ENCODE peak calls at places on chromosomes 16 and 17, in seven cellular contexts. X, H, J, G, C, Y and V are unnamed samples.

GRCh38 chr17:56230660-56231059 is 77.4 kb downstream of the ANKFN1 start:
- DNase-seq in H (no peak), J (peak), Y (peak), C (no peak), X (no peak), G (no peak), V (no peak)

GRCh38 chr17:57975044-57975443 is 13.0 kb downstream of the VEZF1 start:
- DNase-seq in H (no peak), Y (peak), G (no peak), C (no peak), X (no peak), J (peak), V (no peak)

GRCh38 chr16:65388592-65388991 is 266.7 kb upstream of the CDH11 start:
- DNase-seq in X (no peak), H (no peak), Y (no peak), C (no peak), G (peak), J (no peak), V (no peak)

GRCh38 chr17:27544350-27545131 is 86.4 kb upstream of the LGALS9 start:
- DNase-seq in C (no peak), X (no peak), J (no peak), H (no peak), Y (no peak), G (no peak), V (peak)

GRCh38 chr17:83173997-83174858 is 94.8 kb downstream of the METRNL start:
- DNase-seq in Y (peak), C (no peak), G (peak), H (no peak), J (peak), X (peak), V (peak)

GRCh38 chr16:19856120-19856519 is 28.5 kb downstream of the GPRC5B start:
- DNase-seq in G (no peak), X (no peak), H (no peak), Y (no peak), C (no peak), J (no peak), V (no peak)

GRCh38 chr17:59769891-59770290 is 62.4 kb downstream of the VMP1 start:
- DNase-seq in J (peak), Y (no peak), X (no peak), H (no peak), G (no peak), C (no peak), V (no peak)

GRCh38 chr17:72305964-72306551 is 185.2 kb downstream of the SOX9 start:
- DNase-seq in H (no peak), J (peak), G (no peak), C (no peak), Y (peak), X (no peak), V (no peak)

GRCh38 chr16:4534151-4534790 is 4.3 kb downstream of the CDIP1 start:
- DNase-seq in J (no peak), H (no peak), X (no peak), G (no peak), C (no peak), Y (no peak), V (no peak)

GRCh38 chr17:62761884-62762283 is 46.2 kb downstream of the MARCHF10 start:
- DNase-seq in G (peak), Y (no peak), J (no peak), X (peak), H (peak), C (no peak), V (no peak)

GRCh38 chr16:89322381-89323119 is 105.0 kb downstream of the ZNF778 start:
- DNase-seq in Y (peak), J (peak), H (peak), X (peak), G (peak), C (no peak), V (no peak)

GRCh38 chr16:3259097-3259496 is 2.7 kb upstream of the MEFV start:
- DNase-seq in J (peak), X (no peak), H (no peak), G (no peak), C (no peak), Y (no peak), V (no peak)
- TF ChIP-seq EZH2phosphoT487 in J (no peak), X (no peak), H (no peak), G (no peak), C (no peak), Y (no peak), V (no peak)

DNA sequence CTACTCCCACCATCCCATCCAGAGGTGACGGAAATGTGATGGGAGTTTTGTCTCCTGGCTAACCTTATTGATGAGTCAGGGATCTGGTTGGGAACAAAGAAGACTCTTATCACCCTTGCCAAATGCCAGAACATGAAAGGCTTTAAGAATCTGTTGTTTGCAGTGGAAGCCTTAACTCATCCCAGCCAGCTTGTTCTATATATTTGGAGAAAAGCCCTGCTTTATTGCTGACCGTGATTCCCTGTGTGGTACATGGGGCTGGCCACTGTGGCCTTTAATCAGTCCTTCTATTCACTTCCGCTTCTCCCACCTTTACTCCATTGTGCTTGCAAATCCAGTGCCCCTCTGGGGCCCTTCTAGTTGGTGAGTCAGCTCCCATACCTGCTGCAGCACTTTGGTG is 156.6 kb downstream of the PHKB start:
- DNase-seq in Y (no peak), X (peak), J (no peak), C (peak), H (peak), G (no peak), V (no peak)
- H3K27ac ChIP-seq in Y (no peak), X (peak), J (no peak), C (no peak), H (no peak), G (no peak), V (no peak)

GRCh38 chr17:2056221-2057129 is 1.6 kb downstream of the HIC1 start:
- DNase-seq in G (no peak), Y (peak), C (no peak), X (peak), J (peak), H (peak), V (no peak)

GRCh38 chr17:2055494-2056220 is 754 bp downstream of the HIC1 start:
- DNase-seq in X (no peak), C (no peak), H (no peak), G (no peak), J (peak), Y (no peak), V (no peak)

GRCh38 chr17:2054262-2054739 is 602 bp upstream of the HIC1 start:
- DNase-seq in C (no peak), J (peak), G (peak), H (peak), X (no peak), Y (no peak), V (no peak)

GRCh38 chr17:2053380-2054261 is 1.3 kb upstream of the HIC1 start:
- DNase-seq in Y (peak), J (peak), X (peak), G (peak), C (no peak), H (peak), V (peak)

DNA sequence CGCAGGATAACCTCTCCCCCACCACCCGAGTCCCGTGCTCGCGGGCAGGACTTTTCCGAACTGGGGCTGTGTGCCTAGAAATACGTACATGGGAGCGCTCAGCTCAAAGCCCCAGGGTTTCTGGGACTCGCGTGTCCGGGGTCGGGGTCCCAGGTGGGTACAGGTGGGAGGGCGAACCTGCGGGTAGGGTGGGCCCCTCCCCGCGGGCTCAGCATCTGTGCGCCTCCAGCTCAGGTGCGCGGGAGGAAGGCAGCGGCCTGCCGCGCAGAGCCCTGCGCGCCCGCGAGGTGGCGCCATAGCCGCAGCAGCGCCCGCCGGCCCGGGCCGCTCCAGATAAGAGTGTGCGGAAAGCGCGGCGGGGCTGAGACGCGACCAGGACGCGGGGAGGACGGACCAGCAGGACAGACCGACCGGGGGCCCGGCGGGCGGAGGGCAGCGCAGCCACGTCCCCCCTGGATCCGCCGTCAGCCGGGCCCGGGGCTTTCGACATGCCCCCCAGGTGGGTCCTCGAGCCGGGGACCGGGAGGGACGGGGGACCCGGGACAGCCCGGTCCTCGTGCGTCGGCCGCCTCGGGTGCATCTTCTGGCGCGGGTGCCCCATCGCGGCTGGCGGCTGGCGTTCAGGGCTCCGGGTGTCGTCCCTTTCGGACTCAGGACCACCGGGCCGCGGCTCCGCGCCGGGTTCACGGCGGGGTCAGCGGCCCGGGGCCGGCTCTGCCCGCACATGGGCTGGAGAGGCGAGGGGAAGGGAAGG is at the start of gene HIC1:
- DNase-seq in C (no peak), J (peak), H (peak), Y (peak), G (peak), X (peak), V (peak)
- H2AFZ ChIP-seq in C (no peak), J (peak), H (no peak), Y (no peak), G (peak), X (no peak), V (peak)

GRCh38 chr17:32265896-32266388 is 310 bp downstream of the RHBDL3 start:
- DNase-seq in X (no peak), G (no peak), Y (no peak), H (peak), C (no peak), J (no peak), V (no peak)

GRCh38 chr17:32268734-32269288 is 3.2 kb downstream of the RHBDL3 start:
- DNase-seq in X (no peak), Y (no peak), G (no peak), J (no peak), H (no peak), C (no peak), V (no peak)

GRCh38 chr17:32269377-32269776 is 3.7 kb downstream of the RHBDL3 start:
- DNase-seq in X (no peak), G (no peak), C (no peak), Y (no peak), J (peak), H (no peak), V (no peak)

GRCh38 chr17:32266389-32267269 is 997 bp downstream of the RHBDL3 start:
- DNase-seq in X (peak), Y (no peak), H (peak), C (no peak), G (no peak), J (peak), V (no peak)

GRCh38 chr17:32267690-32268205 is 2.1 kb downstream of the RHBDL3 start:
- DNase-seq in C (no peak), X (peak), Y (no peak), J (no peak), G (no peak), H (peak), V (no peak)
- TF ChIP-seq EZH2phosphoT487 in C (no peak), X (no peak), Y (no peak), J (no peak), G (no peak), H (no peak), V (no peak)

DNA sequence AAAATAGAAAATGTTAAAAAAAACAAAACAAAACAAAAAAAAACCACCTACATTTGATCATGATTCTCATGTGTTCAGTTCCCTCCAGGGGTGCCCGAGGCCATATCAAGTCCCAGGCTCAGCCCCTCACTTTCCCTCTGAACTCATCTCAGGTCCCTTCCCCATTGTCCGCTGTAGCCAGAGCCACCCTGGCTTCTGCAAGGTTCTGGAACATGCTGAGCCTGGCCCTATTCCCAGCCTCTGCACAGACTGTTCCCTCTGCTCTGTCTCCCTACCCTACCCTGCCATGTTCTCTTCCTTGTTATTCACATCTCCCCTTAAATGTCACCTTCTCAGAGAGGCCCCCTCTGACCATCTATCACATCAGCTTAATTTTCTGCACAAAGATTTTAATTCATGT is 46.9 kb downstream of the TK2 start:
- DNase-seq in Y (no peak), C (no peak), H (no peak), J (peak), G (no peak), X (no peak), V (no peak)
- H3K27ac ChIP-seq in Y (no peak), C (no peak), H (no peak), J (peak), G (no peak), X (no peak), V (no peak)